ENCODE peak calls at places on chromosomes 5 and 9, in nine cellular contexts. U, A, L, E, K, B, Z, I and S are unnamed samples.
A peak's percentile ranks its signal among the peaks of the same experiment; 100 is the strongest.

GRCh38 chr9:75239176-75239575 is 150.9 kb downstream of the OSTF1 start:
- DNase-seq in U (no peak), A (no peak), L (no peak), E (peak; percentile 3), K (no peak), B (peak; percentile 56), Z (no peak), I (peak; percentile 91), S (no peak)

GRCh38 chr9:98611319-98611718 is 97.4 kb downstream of the GABBR2 start:
- DNase-seq in U (no peak), A (no peak), L (no peak), E (no peak), K (no peak), B (no peak), Z (no peak), I (no peak), S (no peak)

GRCh38 chr9:89247431-89248370 is 63.3 kb upstream of the CKS2 start:
- DNase-seq in U (no peak), A (peak; percentile 24), L (no peak), E (peak; percentile 15), K (no peak), B (no peak), Z (no peak), I (peak; percentile 35), S (no peak)

GRCh38 chr9:117671468-117671867 is 32.7 kb upstream of the TLR4 start:
- DNase-seq in U (no peak), A (no peak), L (no peak), E (peak; percentile 25), K (no peak), B (no peak), Z (no peak), I (peak; percentile 24), S (no peak)

GRCh38 chr9:92384373-92384772 is 20.0 kb downstream of the OGN start:
- DNase-seq in U (no peak), A (no peak), L (no peak), E (no peak), K (no peak), B (no peak), Z (no peak), I (peak; percentile 47), S (no peak)

GRCh38 chr9:26809795-26810194 is 82.8 kb downstream of the CAAP1 start:
- DNase-seq in U (no peak), A (no peak), L (no peak), E (peak; percentile 4), K (no peak), B (no peak), Z (no peak), I (peak; percentile 57), S (no peak)

GRCh38 chr5:98433673-98434072 is 339.8 kb upstream of the RGMB start:
- DNase-seq in U (no peak), A (no peak), L (no peak), E (no peak), K (no peak), B (no peak), Z (no peak), I (peak; percentile 21), S (no peak)

GRCh38 chr5:80194470-80194869 is 61.4 kb downstream of the SERINC5 start:
- DNase-seq in U (no peak), A (no peak), L (no peak), E (no peak), K (no peak), B (no peak), Z (no peak), I (no peak), S (no peak)

GRCh38 chr5:149924481-149924880 is 20.1 kb downstream of the PDE6A start:
- DNase-seq in U (no peak), A (no peak), L (no peak), E (peak; percentile 71), K (no peak), B (no peak), Z (no peak), I (no peak), S (no peak)

GRCh38 chr5:139458580-139459407 is 3.7 kb downstream of the ECSCR start:
- DNase-seq in U (no peak), A (peak; percentile 58), L (no peak), E (peak; percentile 44), K (peak; percentile 85), B (no peak), Z (peak; percentile 62), I (peak; percentile 73), S (no peak)

GRCh38 chr9:16325966-16326365 is 544.5 kb downstream of the BNC2 start:
- DNase-seq in U (no peak), A (no peak), L (no peak), E (no peak), K (no peak), B (no peak), Z (no peak), I (no peak), S (no peak)

GRCh38 chr5:113031132-113031531 is 54.5 kb downstream of the DCP2 start:
- DNase-seq in U (no peak), A (no peak), L (no peak), E (no peak), K (no peak), B (no peak), Z (no peak), I (no peak), S (no peak)

GRCh38 chr5:114729986-114730385 is 368.1 kb downstream of the KCNN2 start:
- DNase-seq in U (no peak), A (no peak), L (no peak), E (no peak), K (no peak), B (no peak), Z (no peak), I (no peak), S (no peak)

GRCh38 chr9:37262410-37262809 is 142.0 kb downstream of the ZCCHC7 start:
- DNase-seq in U (no peak), A (no peak), L (peak; percentile 35), E (peak; percentile 35), K (no peak), B (no peak), Z (no peak), I (peak; percentile 2), S (no peak)

GRCh38 chr5:144125163-144125726 is 45.2 kb downstream of the YIPF5 start:
- DNase-seq in U (no peak), A (no peak), L (no peak), E (peak; percentile 22), K (no peak), B (no peak), Z (no peak), I (no peak), S (no peak)

GRCh38 chr9:138033950-138034349 is 156.4 kb downstream of the CACNA1B start:
- DNase-seq in U (no peak), A (no peak), L (no peak), E (no peak), K (no peak), B (peak; percentile 6), Z (no peak), I (no peak), S (no peak)
- H3K4me1 ChIP-seq in U (no peaks in the 10 kb centered on the region), A (no peaks in the 10 kb centered on the region), L (peaks cover 9% of the 10 kb centered on the region), E (no peaks in the 10 kb centered on the region), K (no peaks in the 10 kb centered on the region), B (no peaks in the 10 kb centered on the region), Z (no peaks in the 10 kb centered on the region), I (no peaks in the 10 kb centered on the region), S (no peaks in the 10 kb centered on the region)

DNA sequence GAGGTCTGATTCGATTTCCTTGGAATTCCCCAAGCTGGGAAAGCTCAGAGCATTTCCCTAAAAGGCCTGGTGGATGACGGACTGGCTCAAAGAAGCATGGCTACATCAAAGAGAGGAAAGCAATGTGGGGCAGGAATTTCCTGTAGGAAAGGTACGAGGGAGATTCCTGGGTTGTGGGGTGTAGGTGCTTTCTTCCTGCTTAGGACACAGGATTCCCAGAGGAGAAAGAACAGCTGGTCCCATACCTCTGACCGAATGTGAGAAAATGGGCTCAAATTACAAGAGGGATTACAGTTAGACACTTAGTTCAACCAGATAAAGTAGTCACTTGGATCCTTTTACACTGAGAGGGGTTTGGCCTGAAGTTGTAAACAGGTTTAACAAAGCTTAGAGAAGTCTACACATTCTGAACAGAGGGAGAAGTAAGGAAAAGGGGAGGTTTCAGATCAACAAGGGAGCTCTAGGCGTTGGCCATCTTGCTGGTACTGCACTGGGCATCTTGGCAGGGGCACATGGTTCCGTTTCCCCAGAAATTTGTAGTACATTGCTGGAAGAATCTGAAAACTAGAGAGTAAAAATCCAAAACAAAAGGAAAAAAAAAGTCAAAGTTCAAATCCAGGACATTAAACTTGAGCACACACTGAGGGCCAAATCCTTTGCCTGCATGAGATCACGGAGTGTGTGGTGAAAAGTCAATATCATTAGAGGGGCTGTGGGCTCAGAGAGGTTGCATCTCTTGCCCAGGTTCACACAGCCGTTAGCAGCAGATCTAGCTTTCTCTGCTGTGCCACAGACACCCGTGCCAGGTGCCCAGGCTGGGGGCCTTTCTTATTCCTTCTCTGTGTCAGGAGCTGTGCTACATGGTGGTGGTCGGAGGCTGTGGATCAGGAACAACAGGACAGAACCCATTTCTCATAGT is 171.3 kb downstream of the RGS3 start:
- DNase-seq in U (no peak), A (no peak), L (peak; percentile 38), E (peak; percentile 47), K (no peak), B (no peak), Z (no peak), I (no peak), S (peak; percentile 9)
- H3K4me1 ChIP-seq in U (peaks cover 9% of the 10 kb centered on the region), A (no peaks in the 10 kb centered on the region), L (peaks cover 44% of the 10 kb centered on the region), E (peaks cover 23% of the 10 kb centered on the region), K (no peaks in the 10 kb centered on the region), B (no peaks in the 10 kb centered on the region), Z (no peaks in the 10 kb centered on the region), I (no peaks in the 10 kb centered on the region), S (no peaks in the 10 kb centered on the region)

DNA sequence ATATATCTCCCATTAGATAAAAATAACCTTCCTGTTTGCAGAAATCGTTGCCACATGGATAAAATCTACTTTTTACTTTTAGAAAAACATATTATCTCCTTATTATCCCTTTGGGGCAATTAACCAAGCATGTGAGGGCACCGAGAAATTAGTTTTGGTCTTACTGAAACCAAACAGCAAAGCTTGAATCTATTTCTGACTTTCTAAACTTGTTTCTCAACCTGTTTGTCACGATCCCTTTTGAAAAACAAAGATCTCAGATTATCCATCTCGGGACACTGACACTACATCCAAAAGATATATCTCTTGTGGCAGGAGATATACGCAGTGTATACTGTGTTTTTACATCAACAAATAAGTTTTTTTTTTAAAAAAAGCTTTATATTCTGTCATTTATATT is 2.3 kb downstream of the TUT7 start:
- DNase-seq in U (no peak), A (no peak), L (no peak), E (no peak), K (no peak), B (no peak), Z (no peak), I (no peak), S (no peak)
- H3K4me1 ChIP-seq in U (peaks cover 59% of the 10 kb centered on the region), A (peaks cover 34% of the 10 kb centered on the region), L (peaks cover 10% of the 10 kb centered on the region), E (peaks cover 3% of the 10 kb centered on the region), K (peaks cover 45% of the 10 kb centered on the region), B (peaks cover 65% of the 10 kb centered on the region), Z (peaks cover 38% of the 10 kb centered on the region), I (peaks cover 30% of the 10 kb centered on the region), S (peaks cover 28% of the 10 kb centered on the region)

DNA sequence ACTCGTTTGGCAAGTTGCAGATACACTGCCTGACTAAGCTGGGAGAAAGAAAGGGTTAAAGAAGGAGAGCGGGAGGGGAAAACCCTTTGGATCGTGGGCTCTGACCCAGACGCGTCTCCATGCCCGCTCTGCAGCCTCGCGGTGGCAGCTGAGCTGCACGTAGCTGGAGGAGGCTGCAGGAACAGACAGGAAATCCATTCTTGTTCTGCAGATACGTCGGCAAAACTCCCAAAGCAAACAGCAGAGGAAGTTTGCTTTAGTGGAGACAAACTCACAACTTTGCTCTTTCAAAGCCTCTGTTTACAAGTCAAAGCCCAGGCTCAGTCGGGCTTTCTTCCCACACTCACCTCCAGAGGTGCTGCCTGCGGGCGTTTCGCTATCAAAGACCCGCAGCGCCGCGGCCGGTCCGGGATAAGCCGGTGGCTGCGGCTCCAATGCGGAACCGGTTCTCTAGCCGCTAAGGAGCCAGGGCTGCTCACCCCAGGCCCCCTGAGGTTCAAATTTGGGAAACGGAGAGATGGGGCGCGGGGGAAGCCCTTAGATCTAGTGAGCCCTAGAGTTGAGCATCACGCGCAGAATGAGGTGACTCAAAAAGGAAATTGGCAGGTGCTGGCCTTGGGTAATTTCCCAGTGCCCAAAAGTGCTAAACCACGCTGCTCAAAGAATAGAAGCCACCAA is 60.7 kb downstream of the MAT2B start:
- DNase-seq in U (no peak), A (peak; percentile 20), L (peak; percentile 34), E (peak; percentile 41), K (peak; percentile 10), B (peak; percentile 15), Z (peak; percentile 1), I (peak; percentile 23), S (no peak)
- H3K4me1 ChIP-seq in U (peaks cover 21% of the 10 kb centered on the region), A (peaks cover 17% of the 10 kb centered on the region), L (peaks cover 3% of the 10 kb centered on the region), E (peaks cover 8% of the 10 kb centered on the region), K (peaks cover 12% of the 10 kb centered on the region), B (peaks cover 14% of the 10 kb centered on the region), Z (peaks cover 14% of the 10 kb centered on the region), I (peaks cover 9% of the 10 kb centered on the region), S (no peaks in the 10 kb centered on the region)